ENCODE peak calls at places on chromosomes 6 and 20, in five cellular contexts. L, O, N, E and J are unnamed samples.

GRCh38 chr20:10430000-10430466 is 4.0 kb downstream of the MKKS start:
- DNase-seq in L (no peak), O (no peak), N (no peak), E (no peak), J (no peak)

GRCh38 chr6:12410946-12411345 is 120.8 kb downstream of the EDN1 start:
- DNase-seq in L (no peak), O (no peak), N (no peak), E (no peak), J (no peak)

GRCh38 chr20:5621305-5621704 is 128.9 kb upstream of the SHLD1 start:
- DNase-seq in L (no peak), O (no peak), N (no peak), E (no peak), J (no peak)

GRCh38 chr6:28655164-28655563 is 129.5 kb downstream of the GPX5 start:
- DNase-seq in L (no peak), O (no peak), N (no peak), E (no peak), J (no peak)

GRCh38 chr6:35300848-35301247 is 3.2 kb downstream of the DEF6 start:
- DNase-seq in L (no peak), O (no peak), N (no peak), E (no peak), J (no peak)

GRCh38 chr6:111484655-111484974 is 1.6 kb upstream of the REV3L start:
- DNase-seq in L (no peak), O (no peak), N (no peak), E (peak; percentile 30), J (no peak)

GRCh38 chr6:122712864-122713612 is 66.5 kb upstream of the FABP7 start:
- DNase-seq in L (no peak), O (no peak), N (no peak), E (peak; percentile 57), J (no peak)

GRCh38 chr6:119273799-119274595 is 75.6 kb downstream of the MAN1A1 start:
- DNase-seq in L (no peak), O (no peak), N (no peak), E (peak; percentile 63), J (no peak)

GRCh38 chr20:22402990-22403859 is 181.1 kb downstream of the FOXA2 start:
- DNase-seq in L (no peak), O (peak; percentile 30), N (no peak), E (peak; percentile 0), J (no peak)

GRCh38 chr6:147677647-147678046 is 169.2 kb downstream of the SAMD5 start:
- DNase-seq in L (no peak), O (no peak), N (no peak), E (no peak), J (no peak)

GRCh38 chr6:79672631-79673065 is 41.5 kb downstream of the SH3BGRL2 start:
- DNase-seq in L (no peak), O (no peak), N (no peak), E (peak; percentile 33), J (peak; percentile 30)

GRCh38 chr6:142372348-142372747 is 70.5 kb downstream of the ADGRG6 start:
- DNase-seq in L (no peak), O (no peak), N (no peak), E (peak; percentile 51), J (no peak)

GRCh38 chr6:79756496-79756895 is 125.4 kb downstream of the SH3BGRL2 start:
- DNase-seq in L (no peak), O (no peak), N (no peak), E (no peak), J (no peak)

GRCh38 chr20:50788045-50788867 is 6.6 kb upstream of the BCAS4 start:
- DNase-seq in L (no peak), O (no peak), N (no peak), E (no peak), J (peak; percentile 44)

GRCh38 chr6:14673201-14673600 is 555.6 kb downstream of the CD83 start:
- DNase-seq in L (no peak), O (no peak), N (no peak), E (peak; percentile 68), J (no peak)

GRCh38 chr6:28446818-28447511 is 3.7 kb upstream of the ZSCAN23 start:
- DNase-seq in L (no peak), O (peak; percentile 44), N (peak; percentile 58), E (peak; percentile 10), J (no peak)

GRCh38 chr20:49871391-49871948 is 43.9 kb downstream of the SPATA2 start:
- DNase-seq in L (no peak), O (no peak), N (no peak), E (no peak), J (peak; percentile 78)

GRCh38 chr6:125304970-125305369 is 3.2 kb upstream of the HDDC2 start:
- DNase-seq in L (no peak), O (no peak), N (no peak), E (no peak), J (no peak)

GRCh38 chr6:125300992-125301434 is 754 bp downstream of the HDDC2 start:
- DNase-seq in L (no peak), O (no peak), N (no peak), E (peak; percentile 58), J (no peak)

GRCh38 chr6:125301435-125302391 is at the start of gene HDDC2:
- DNase-seq in L (no peak), O (peak; percentile 72), N (peak; percentile 67), E (peak; percentile 83), J (peak; percentile 84)

GRCh38 chr6:125303512-125303854 is 1.7 kb upstream of the HDDC2 start:
- DNase-seq in L (no peak), O (no peak), N (no peak), E (no peak), J (no peak)

DNA sequence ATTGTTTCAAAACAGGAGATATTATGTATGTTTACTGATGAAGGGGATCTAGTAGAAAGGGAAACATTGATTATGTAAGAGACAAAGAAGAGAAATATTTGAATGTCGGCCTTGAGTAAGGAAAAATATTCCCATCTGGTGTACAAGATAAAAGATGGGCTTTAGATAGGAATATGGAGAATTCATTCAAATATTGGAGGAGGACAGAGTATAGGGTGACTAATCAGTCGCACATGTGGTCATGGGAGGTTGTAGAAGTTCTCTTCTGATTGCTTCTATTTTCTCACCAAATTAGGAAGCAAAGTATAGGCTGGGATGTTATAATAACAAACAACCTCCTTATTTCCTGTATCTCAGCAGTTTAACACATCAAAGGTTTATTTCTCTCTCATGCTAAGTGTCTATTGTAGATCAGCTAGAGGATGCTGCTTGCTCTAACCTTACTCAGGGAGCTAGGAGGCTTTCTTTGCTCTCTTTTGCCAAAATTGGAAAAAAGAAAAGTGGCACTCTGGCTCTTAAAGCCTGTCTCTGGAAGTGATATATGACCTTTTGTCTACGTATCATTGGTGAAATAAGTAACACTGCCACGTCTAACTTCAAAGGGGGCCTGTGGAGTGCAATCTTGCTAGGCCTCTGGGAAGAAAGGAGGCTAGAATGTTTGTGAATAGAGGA is 1.2 kb upstream of the HDDC2 start:
- DNase-seq in L (no peak), O (no peak), N (no peak), E (no peak), J (no peak)
- H4K8ac ChIP-seq in L (no peak overlapping the region), O (no peak overlapping the region), N (no peak overlapping the region), E (no peak overlapping the region), J (no peak overlapping the region)

GRCh38 chr20:45406260-45407066 is 1.6 kb upstream of the DBNDD2 start:
- DNase-seq in L (no peak), O (peak; percentile 40), N (peak; percentile 71), E (peak; percentile 36), J (peak; percentile 22)
- H4K8ac ChIP-seq in L (peak overlapping the region; percentile 93), O (peak overlapping the region; percentile 97), N (no peak overlapping the region), E (no peak overlapping the region), J (peak overlapping the region; percentile 48)

GRCh38 chr6:57173056-57173885 is 1.1 kb downstream of the BAG2 start:
- DNase-seq in L (no peak), O (no peak), N (peak; percentile 34), E (peak; percentile 52), J (no peak)
- H4K8ac ChIP-seq in L (peak overlapping the region; percentile 75), O (no peak overlapping the region), N (no peak overlapping the region), E (no peak overlapping the region), J (no peak overlapping the region)

DNA sequence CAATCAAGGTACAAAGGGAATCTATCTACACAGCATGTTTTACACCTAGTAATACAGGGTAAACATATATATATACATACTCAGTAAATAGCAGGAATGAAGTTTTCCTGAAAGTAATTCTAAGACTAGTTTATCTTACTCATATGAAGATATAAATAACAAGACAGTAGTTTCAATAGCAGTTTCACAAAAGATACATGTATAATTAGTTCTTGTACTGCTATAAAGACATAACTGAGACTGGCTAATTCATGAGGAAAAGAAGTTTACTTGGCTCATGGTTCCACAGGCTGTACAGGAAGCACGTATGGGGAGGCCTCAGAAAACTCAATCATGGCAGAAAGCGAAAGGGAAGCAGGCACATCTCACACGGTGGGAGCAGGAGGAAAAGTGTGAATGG is 16.9 kb downstream of the RARS2 start:
- DNase-seq in L (no peak), O (no peak), N (no peak), E (no peak), J (no peak)
- H4K8ac ChIP-seq in L (no peak overlapping the region), O (no peak overlapping the region), N (no peak overlapping the region), E (no peak overlapping the region), J (no peak overlapping the region)

DNA sequence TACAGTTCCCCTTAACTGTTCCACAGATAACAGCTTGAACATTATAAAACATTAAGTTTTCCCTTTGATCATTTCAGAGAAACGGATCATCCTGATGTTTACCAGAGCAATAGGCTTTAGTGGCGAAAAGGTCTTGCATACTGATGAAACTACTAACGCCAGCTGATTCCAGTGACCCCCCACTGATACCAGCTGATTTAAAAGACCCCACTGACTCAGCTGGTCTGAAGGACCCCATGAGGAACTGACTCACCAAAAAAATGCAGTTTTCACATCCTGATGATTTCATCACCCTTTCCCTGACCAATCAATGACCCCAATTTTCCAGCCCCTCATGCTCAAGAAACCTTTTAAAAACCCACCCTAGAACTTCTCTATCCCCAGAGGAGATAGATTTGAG is 39.3 kb upstream of the MLIP start:
- DNase-seq in L (no peak), O (no peak), N (no peak), E (no peak), J (no peak)
- H4K8ac ChIP-seq in L (no peak overlapping the region), O (no peak overlapping the region), N (no peak overlapping the region), E (no peak overlapping the region), J (no peak overlapping the region)

DNA sequence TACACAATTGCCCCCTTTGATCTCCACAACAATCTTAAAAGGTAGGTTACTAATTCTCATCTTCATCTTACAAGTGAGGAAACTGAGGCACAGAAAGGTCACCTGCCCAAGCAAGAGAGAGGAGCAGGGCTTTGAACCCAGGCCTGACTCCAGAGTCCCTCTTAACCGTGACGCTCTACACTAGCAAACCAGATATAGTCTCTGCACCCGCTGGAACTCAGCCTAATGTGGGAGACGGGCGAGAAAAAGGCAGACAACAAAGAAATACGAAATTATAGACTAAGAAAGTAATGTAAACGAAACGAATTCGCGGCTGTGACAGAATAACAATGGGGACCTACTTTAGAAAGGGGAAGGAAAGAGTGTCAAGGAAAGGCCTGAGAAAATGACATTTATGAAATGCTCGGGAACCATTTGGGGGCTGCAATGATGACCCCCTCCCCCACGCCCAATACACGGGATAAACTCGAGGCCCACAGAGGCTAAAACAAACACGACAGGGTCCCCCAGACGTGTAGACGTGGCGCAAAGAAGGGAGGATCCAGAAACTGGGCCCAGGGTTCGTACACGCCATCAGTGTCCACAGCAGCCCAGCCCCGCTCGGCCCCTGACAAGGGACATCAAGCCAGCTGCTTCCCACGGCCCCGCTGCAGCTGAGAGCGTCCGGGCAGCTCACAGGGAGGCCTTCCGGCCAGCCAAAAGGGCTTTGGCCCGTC is 641 bp downstream of the TRPC4AP start:
- DNase-seq in L (no peak), O (no peak), N (no peak), E (peak; percentile 31), J (no peak)
- H4K8ac ChIP-seq in L (no peak overlapping the region), O (peak overlapping the region; percentile 74), N (no peak overlapping the region), E (peak overlapping the region; percentile 63), J (peak overlapping the region; percentile 99)